ENCODE peak calls at places on chromosomes 13 and 19, in six cellular contexts. A is HAP-1, P is GOT3, B is HEK293T, L is KG1, J is OCI-M1. I is an unnamed sample.

GRCh38 chr13:77980592-77980991 is 62.0 kb upstream of the EDNRB start:
- DNase-seq in A (no peak), P (no peak), B (no peak), L (no peak), J (no peak), I (no peak)

GRCh38 chr13:87130401-87130800 is 540.8 kb upstream of the SLITRK5 start:
- DNase-seq in A (peak), P (no peak), B (no peak), L (no peak), J (no peak), I (no peak)

GRCh38 chr19:883661-884211 is 9.3 kb downstream of the MED16 start:
- DNase-seq in A (no peak), P (no peak), B (no peak), L (no peak), J (no peak), I (no peak)

GRCh38 chr19:35204799-35205732 is 23.5 kb downstream of the FAM187B start:
- DNase-seq in A (no peak), P (no peak), B (no peak), L (peak), J (peak), I (no peak)

GRCh38 chr19:16447015-16447384 is 24.8 kb downstream of the EPS15L1 start:
- DNase-seq in A (no peak), P (no peak), B (no peak), L (no peak), J (peak), I (no peak)

GRCh38 chr19:6060600-6061391 is 49.5 kb downstream of the RFX2 start:
- DNase-seq in A (no peak), P (no peak), B (no peak), L (peak), J (peak), I (peak)

GRCh38 chr13:102903659-102904407 is 58.0 kb downstream of the ERCC5 start:
- DNase-seq in A (peak), P (no peak), B (peak), L (no peak), J (peak), I (no peak)

GRCh38 chr13:34764246-34764645 is 177.8 kb upstream of the NBEA start:
- DNase-seq in A (no peak), P (no peak), B (no peak), L (no peak), J (no peak), I (no peak)

GRCh38 chr19:6260912-6261636 is 18.7 kb downstream of the MLLT1 start:
- DNase-seq in A (peak), P (no peak), B (peak), L (no peak), J (peak), I (no peak)

GRCh38 chr13:44350775-44351504 is 22.7 kb upstream of the SERP2 start:
- DNase-seq in A (no peak), P (no peak), B (no peak), L (no peak), J (no peak), I (no peak)

GRCh38 chr13:99421758-99422555 is 79.3 kb upstream of the TM9SF2 start:
- DNase-seq in A (no peak), P (no peak), B (no peak), L (no peak), J (no peak), I (no peak)

GRCh38 chr13:41520699-41521630 is 63.6 kb downstream of the RGCC start:
- DNase-seq in A (no peak), P (no peak), B (no peak), L (no peak), J (no peak), I (no peak)

GRCh38 chr19:16209266-16209665 is 11.6 kb downstream of the AP1M1 start:
- DNase-seq in A (no peak), P (no peak), B (no peak), L (no peak), J (no peak), I (no peak)

GRCh38 chr19:7783991-7784421 is 21.0 kb downstream of the CLEC4M start:
- DNase-seq in A (no peak), P (no peak), B (no peak), L (no peak), J (peak), I (no peak)

GRCh38 chr13:76053181-76053580 is 417.1 kb downstream of the LMO7 start:
- DNase-seq in A (no peak), P (no peak), B (no peak), L (no peak), J (no peak), I (no peak)

GRCh38 chr19:45424191-45425058 is 708 bp upstream of the ERCC1 start:
- DNase-seq in A (peak), P (peak), B (peak), L (no peak), J (peak), I (peak)

GRCh38 chr19:48474084-48474592 is 5.0 kb downstream of the CYTH2 start:
- DNase-seq in A (no peak), P (no peak), B (no peak), L (no peak), J (no peak), I (no peak)

GRCh38 chr19:8513687-8514504 is at the start of gene ZNF414:
- DNase-seq in A (peak), P (peak), B (peak), L (peak), J (peak), I (peak)

GRCh38 chr19:33263325-33264023 is 37.8 kb upstream of the SLC7A10 start:
- DNase-seq in A (no peak), P (no peak), B (no peak), L (no peak), J (peak), I (no peak)

GRCh38 chr13:50644081-50644871 is 199.2 kb downstream of the DLEU7 start:
- DNase-seq in A (no peak), P (no peak), B (no peak), L (no peak), J (no peak), I (no peak)